ENCODE peak calls at places on chromosome 14, in eight cellular contexts. U is ovary, S is suprapubic skin, Z is endothelial cell of umbilical vein, P is tibial artery, Q is adrenal gland, C is PC-3, K is neural progenitor cell. W is an unnamed sample.
A peak's percentile ranks its signal among the peaks of the same experiment; 100 is the strongest.

GRCh38 chr14:69138189-69138535 is 14.8 kb downstream of the DCAF5 start:
- DNase-seq in Z (peak; percentile 49), C (no peak), Q (no peak), S (no peak), K (peak; percentile 31), P (no peak), U (no peak), W (no peak)

GRCh38 chr14:31038521-31039166 is 12.5 kb upstream of the STRN3 start:
- DNase-seq in U (no peak), P (no peak), S (no peak), Q (no peak), C (no peak), Z (peak; percentile 96), K (no peak), W (no peak)

GRCh38 chr14:24392327-24393098 is 6.3 kb upstream of the NYNRIN start:
- DNase-seq in S (no peak), Z (peak; percentile 70), P (no peak), Q (no peak), U (no peak), K (no peak), C (peak; percentile 85), W (no peak)

GRCh38 chr14:91515979-91516378 is 5.9 kb upstream of the PPP4R3A start:
- DNase-seq in U (no peak), Z (no peak), S (no peak), Q (no peak), C (no peak), P (no peak), K (no peak), W (no peak)

GRCh38 chr14:66288511-66288910 is 197.7 kb upstream of the CCDC196 start:
- DNase-seq in K (no peak), S (no peak), P (no peak), Z (no peak), U (no peak), C (peak; percentile 37), Q (no peak), W (no peak)

GRCh38 chr14:89302396-89302950 is 114.6 kb downstream of the FOXN3 start:
- DNase-seq in Z (peak; percentile 31), U (no peak), C (no peak), K (no peak), Q (no peak), S (no peak), P (peak; percentile 52), W (no peak)

GRCh38 chr14:98231210-98231609 is 1040.8 kb downstream of the BCL11B start:
- DNase-seq in U (no peak), Q (no peak), P (no peak), C (no peak), K (no peak), Z (no peak), S (no peak), W (no peak)

GRCh38 chr14:63727231-63727735 is 582 bp downstream of the SGPP1 start:
- DNase-seq in C (peak; percentile 15), Z (peak; percentile 51), Q (peak; percentile 51), K (peak; percentile 26), S (peak; percentile 72), P (peak; percentile 71), U (peak; percentile 41), W (no peak)

GRCh38 chr14:39398382-39398781 is 33.9 kb downstream of the FBXO33 start:
- DNase-seq in C (no peak), U (no peak), P (no peak), K (no peak), Z (no peak), S (no peak), Q (no peak), W (no peak)

GRCh38 chr14:76514599-76514998 is 138.7 kb downstream of the ESRRB start:
- DNase-seq in U (no peak), Q (no peak), C (peak; percentile 40), S (no peak), K (no peak), P (peak; percentile 21), Z (peak; percentile 16), W (no peak)

GRCh38 chr14:43795600-43796228 is 711.4 kb downstream of the FSCB start:
- DNase-seq in K (no peak), Z (no peak), U (no peak), P (no peak), C (peak; percentile 51), Q (no peak), S (no peak), W (no peak)

GRCh38 chr14:61252354-61253063 is 28.6 kb downstream of the TMEM30B start:
- DNase-seq in K (peak; percentile 87), C (peak; percentile 98), P (peak; percentile 86), Q (peak; percentile 70), S (peak; percentile 77), Z (peak; percentile 90), U (peak; percentile 64), W (peak; percentile 37)

GRCh38 chr14:99615497-99616245 is 11.7 kb upstream of the CCDC85C start:
- DNase-seq in Z (peak; percentile 52), K (no peak), S (no peak), C (no peak), P (no peak), U (no peak), Q (no peak), W (no peak)

GRCh38 chr14:94025720-94026119 is 420 bp upstream of the OTUB2 start:
- DNase-seq in C (peak; percentile 84), Q (no peak), K (no peak), S (no peak), Z (no peak), P (no peak), U (no peak), W (no peak)

GRCh38 chr14:69484444-69485113 is at the start of gene PLEKHD1:
- DNase-seq in S (no peak), U (no peak), Z (no peak), K (peak; percentile 80), C (peak; percentile 56), P (no peak), Q (peak; percentile 26), W (no peak)

GRCh38 chr14:35992816-35993511 is 166.8 kb downstream of the BRMS1L start:
- DNase-seq in S (no peak), K (no peak), Z (no peak), U (no peak), C (no peak), Q (no peak), P (no peak), W (no peak)

GRCh38 chr14:95953111-95953724 is 76.6 kb downstream of the TUNAR start:
- DNase-seq in S (no peak), Z (no peak), K (peak; percentile 89), P (no peak), U (no peak), C (no peak), Q (no peak), W (no peak)

GRCh38 chr14:68976160-68977067 is 2.7 kb downstream of the ACTN1 start:
- DNase-seq in S (no peak), Q (no peak), U (peak; percentile 64), Z (peak; percentile 35), K (no peak), P (peak; percentile 94), C (no peak), W (no peak)

DNA sequence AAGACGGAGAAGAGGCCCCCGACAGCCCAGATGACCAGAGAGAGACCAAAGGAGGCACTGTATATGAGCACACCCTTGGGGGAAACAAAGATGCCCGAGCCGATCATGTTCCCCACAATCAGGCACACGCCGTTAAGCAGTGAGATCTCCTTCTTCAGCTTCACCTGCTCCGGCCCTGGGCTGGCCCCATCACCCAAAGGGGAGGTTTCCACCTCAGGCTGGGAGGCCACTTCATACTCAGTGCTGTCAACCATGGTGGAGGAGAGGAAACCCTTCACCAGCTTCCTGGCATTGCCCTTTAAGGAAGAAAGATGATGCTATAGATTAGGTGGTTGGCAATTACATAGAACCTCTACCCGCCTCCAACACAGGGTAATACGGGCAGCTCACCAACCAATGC is 2.1 kb downstream of the SLC7A7 start:
- DNase-seq in C (no peak), P (no peak), U (no peak), S (no peak), Z (no peak), K (no peak), Q (no peak), W (no peak)
- TF ChIP-seq CTCF in C (no peak), P (no peak), U (no peak), S (no peak), Z (no peak), K (no peak), Q (no peak), W (no peak)

GRCh38 chr14:103518416-103519042 is 4.1 kb downstream of the CKB start:
- DNase-seq in Q (peak; percentile 68), Z (peak; percentile 32), C (peak; percentile 71), S (peak; percentile 79), K (peak; percentile 83), U (peak; percentile 81), P (peak; percentile 86), W (peak; percentile 72)
- H3K27ac ChIP-seq in Q (no peak overlapping the region), Z (no peak overlapping the region), C (no peak overlapping the region), S (no peak overlapping the region), K (no peak overlapping the region), U (peak overlapping the region; percentile 58), P (peak overlapping the region; percentile 84), W (no peak overlapping the region)

DNA sequence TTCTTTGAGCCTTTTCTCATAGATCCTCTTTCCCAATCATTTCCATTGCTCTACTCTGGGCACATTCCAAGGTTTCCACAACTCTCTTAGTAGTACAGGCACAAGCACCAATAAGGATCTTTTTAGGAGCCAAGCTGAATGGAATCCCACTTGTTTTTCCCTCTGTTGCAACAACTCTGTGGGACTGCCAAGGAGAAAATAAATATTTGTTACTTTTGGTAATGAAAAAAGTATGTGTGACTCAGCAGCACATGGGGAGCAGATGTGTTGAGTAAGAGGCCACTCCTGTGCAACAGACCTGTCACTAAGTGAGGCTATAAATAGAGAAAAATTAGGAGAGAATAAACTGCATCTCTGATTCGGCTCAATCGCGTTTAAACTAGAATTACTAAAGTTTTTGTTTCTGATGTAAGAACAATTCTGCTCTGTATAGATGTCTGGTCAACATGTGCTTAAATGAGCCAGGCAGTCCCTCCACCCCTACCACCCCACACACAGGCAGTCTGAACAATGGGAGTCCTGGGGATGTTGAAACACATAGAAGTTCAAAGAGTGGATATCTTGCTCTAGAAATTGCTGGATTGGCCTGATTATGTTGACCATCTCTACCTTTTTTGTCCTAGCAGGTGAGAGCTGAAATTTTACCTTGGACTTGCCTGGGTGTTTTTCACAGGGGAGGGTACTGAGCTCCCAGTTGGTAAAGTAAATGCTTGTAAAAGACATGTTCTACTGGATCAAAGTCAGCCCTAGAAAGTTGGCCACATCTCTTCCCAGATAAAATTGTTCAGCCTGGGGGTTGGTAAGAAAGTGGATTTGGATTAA is 244.3 kb upstream of the NOVA1 start:
- DNase-seq in K (no peak), P (peak; percentile 77), U (peak; percentile 38), Q (peak; percentile 30), Z (peak; percentile 76), C (peak; percentile 98), S (peak; percentile 80), W (no peak)
- H3K9me3 ChIP-seq in K (no peaks in the 10 kb centered on the region), P (no peaks in the 10 kb centered on the region), U (no peaks in the 10 kb centered on the region), Q (no peaks in the 10 kb centered on the region), Z (no peaks in the 10 kb centered on the region), C (no peaks in the 10 kb centered on the region), S (no peaks in the 10 kb centered on the region), W (no peaks in the 10 kb centered on the region)

DNA sequence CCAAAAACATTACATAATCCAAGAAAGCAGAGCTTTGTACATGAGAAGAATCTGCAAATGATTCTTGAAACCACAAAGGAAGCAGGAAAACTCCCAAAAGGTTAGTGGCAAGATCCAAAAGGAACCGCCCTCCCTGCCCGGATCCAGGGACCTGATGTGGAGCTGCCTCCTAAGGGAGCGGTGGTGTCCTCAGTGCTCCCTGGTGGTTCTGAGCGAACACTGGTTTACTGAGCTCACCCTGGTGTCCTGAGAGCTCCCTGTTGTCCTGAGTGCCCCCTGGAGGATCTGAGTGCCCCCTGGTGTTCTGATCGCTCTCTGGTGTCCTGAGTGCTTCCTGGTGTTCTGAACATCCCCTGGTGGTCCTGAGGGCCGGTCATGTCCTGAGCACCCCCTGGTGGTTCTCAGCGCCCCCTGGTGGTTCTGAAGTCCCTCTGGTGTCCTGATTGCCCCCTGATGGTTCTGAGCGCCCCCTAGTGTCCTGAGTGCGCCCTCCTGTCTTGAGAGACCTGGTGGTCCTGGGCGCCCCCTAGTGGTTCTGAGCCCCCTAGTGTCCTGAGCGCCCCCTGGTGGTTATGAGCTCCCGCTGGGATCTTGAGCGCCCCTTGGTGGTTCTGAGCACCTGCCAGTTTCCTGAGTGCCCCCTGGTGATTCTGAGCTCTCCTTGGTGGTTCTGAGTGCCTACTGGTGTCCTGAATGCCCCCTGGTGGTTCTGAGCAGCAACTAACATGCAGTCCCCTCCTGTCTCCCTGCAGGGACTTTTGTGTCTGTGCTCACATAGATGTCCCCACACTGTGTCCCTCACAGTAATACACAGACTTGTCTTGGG is 891.1 kb downstream of the TMEM121 start:
- DNase-seq in C (no peak), U (peak; percentile 25), S (peak; percentile 69), K (peak; percentile 15), Z (no peak), P (no peak), Q (peak; percentile 23), W (peak; percentile 85)
- TF ChIP-seq CTCF in C (peak; percentile 69), U (no peak), S (peak; percentile 53), K (peak; percentile 51), Z (peak; percentile 54), P (peak; percentile 28), Q (peak; percentile 34), W (peak; percentile 77)